ENCODE peak calls at places on chromosome 18, in four cellular contexts. I, V, W and L are unnamed samples.

GRCh38 chr18:51952844-51953243 is 387.2 kb upstream of the DCC start:
- DNase-seq in V (no peak), W (no peak), I (no peak), L (no peak)

GRCh38 chr18:79173742-79174141 is 104.5 kb downstream of the ATP9B start:
- DNase-seq in W (no peak), I (no peak), V (no peak), L (no peak)

GRCh38 chr18:40249390-40250080 is 1705.5 kb upstream of the PIK3C3 start:
- DNase-seq in W (no peak), V (no peak), I (no peak), L (no peak)

GRCh38 chr18:23837591-23837990 is 148.3 kb downstream of the LAMA3 start:
- DNase-seq in W (no peak), V (no peak), I (no peak), L (no peak)

GRCh38 chr18:47380153-47380552 is 128.7 kb upstream of the SKOR2 start:
- DNase-seq in I (no peak), W (no peak), V (no peak), L (no peak)

GRCh38 chr18:63314062-63314790 is 5.3 kb downstream of the BCL2 start:
- DNase-seq in I (no peak), V (no peak), W (no peak), L (no peak)

GRCh38 chr18:11859903-11860407 is 8.7 kb downstream of the CHMP1B start:
- DNase-seq in W (no peak), V (no peak), I (no peak), L (no peak)

GRCh38 chr18:23530195-23530594 is 26.9 kb downstream of the RMC1 start:
- DNase-seq in V (no peak), W (no peak), I (no peak), L (no peak)

GRCh38 chr18:57194622-57195021 is 47.7 kb downstream of the BOD1L2 start:
- DNase-seq in I (no peak), V (no peak), W (no peak), L (no peak)

GRCh38 chr18:7157760-7158159 is 40.2 kb upstream of the LAMA1 start:
- DNase-seq in V (no peak), W (no peak), I (no peak), L (no peak)

GRCh38 chr18:79317718-79318117 is 78.0 kb upstream of the NFATC1 start:
- DNase-seq in V (no peak), I (no peak), W (no peak), L (no peak)

GRCh38 chr18:62834715-62835114 is 119.4 kb downstream of the PHLPP1 start:
- DNase-seq in V (no peak), W (no peak), I (no peak), L (no peak)

GRCh38 chr18:46676162-46676830 is 19.3 kb upstream of the LOXHD1 start:
- DNase-seq in W (no peak), V (no peak), I (no peak), L (no peak)

GRCh38 chr18:61949946-61950345 is 57.1 kb upstream of the RNF152 start:
- DNase-seq in W (no peak), I (no peak), V (no peak), L (no peak)

GRCh38 chr18:11570770-11571169 is 38.6 kb upstream of the SLC35G4 start:
- DNase-seq in W (no peak), V (no peak), I (no peak), L (no peak)

GRCh38 chr18:59719533-59720325 is 22.5 kb upstream of the CCBE1 start:
- DNase-seq in W (no peak), V (no peak), I (no peak), L (no peak)

GRCh38 chr18:47260138-47260923 is 8.9 kb upstream of the SKOR2 start:
- DNase-seq in V (no peak), I (no peak), W (no peak), L (no peak)

GRCh38 chr18:44742741-44743311 is 62.1 kb downstream of the SETBP1 start:
- DNase-seq in I (no peak), V (peak), W (no peak), L (no peak)

GRCh38 chr18:58827425-58827824 is 37.3 kb upstream of the ZNF532 start:
- DNase-seq in V (no peak), W (no peak), I (no peak), L (no peak)

GRCh38 chr18:76429262-76430126 is 65.5 kb downstream of the ZNF516 start:
- DNase-seq in W (no peak), I (no peak), V (no peak), L (no peak)

GRCh38 chr18:75132471-75132870 is 76.5 kb downstream of the PTGR3 start:
- DNase-seq in I (no peak), W (no peak), V (no peak), L (no peak)

GRCh38 chr18:78565240-78565639 is 414.4 kb upstream of the SALL3 start:
- DNase-seq in W (no peak), I (no peak), V (no peak), L (no peak)

GRCh38 chr18:35728676-35729075 is 147.1 kb downstream of the GALNT1 start:
- DNase-seq in V (no peak), I (no peak), W (no peak), L (no peak)

GRCh38 chr18:60892441-60892840 is 440.8 kb upstream of the CDH20 start:
- DNase-seq in V (no peak), W (no peak), I (no peak), L (no peak)

GRCh38 chr18:45255142-45255890 is 360.0 kb upstream of the SLC14A2 start:
- DNase-seq in I (no peak), V (no peak), W (no peak), L (no peak)

GRCh38 chr18:23049698-23050373 is 85.4 kb upstream of the CABLES1 start:
- DNase-seq in I (no peak), W (no peak), V (no peak), L (no peak)

GRCh38 chr18:27363918-27364317 is 178.8 kb upstream of the CHST9 start:
- DNase-seq in I (no peak), V (no peak), W (no peak), L (no peak)

GRCh38 chr18:34550902-34551301 is 159.2 kb upstream of the DTNA start:
- DNase-seq in V (no peak), I (no peak), W (no peak), L (no peak)

GRCh38 chr18:24560511-24560981 is 100.1 kb downstream of the HRH4 start:
- DNase-seq in W (no peak), I (no peak), V (no peak), L (no peak)

GRCh38 chr18:76426738-76427305 is 68.2 kb downstream of the ZNF516 start:
- DNase-seq in W (no peak), V (no peak), I (no peak), L (no peak)

GRCh38 chr18:11052800-11053199 is 96.6 kb downstream of the PIEZO2 start:
- DNase-seq in W (no peak), V (no peak), I (no peak), L (no peak)

GRCh38 chr18:59267511-59268126 is 5.6 kb downstream of the RAX start:
- DNase-seq in W (no peak), I (no peak), V (no peak), L (no peak)